ENCODE peak calls at places on chromosome 21, in seven cellular contexts. F, C, G, S, W, A and O are unnamed samples.

GRCh38 chr21:40140675-40141074 is 273.4 kb downstream of the PCP4 start:
- DNase-seq in F (no peak), C (no peak), G (no peak), S (no peak), W (no peak), A (no peak), O (no peak)

GRCh38 chr21:31180256-31181088 is 142.2 kb upstream of the KRTAP19-8 start:
- DNase-seq in F (no peak), C (peak; percentile 39), G (peak; percentile 21), S (peak; percentile 39), W (no peak), A (no peak), O (peak; percentile 64)

GRCh38 chr21:39444406-39445145 is 1.0 kb downstream of the LCA5L start:
- DNase-seq in F (no peak), C (peak; percentile 33), G (peak; percentile 50), S (peak; percentile 53), W (peak; percentile 74), A (no peak), O (peak; percentile 17)

GRCh38 chr21:44846485-44847260 is 26.8 kb downstream of the PTTG1IP start:
- DNase-seq in F (peak; percentile 32), C (peak; percentile 32), G (peak; percentile 79), S (peak; percentile 9), W (peak; percentile 44), A (no peak), O (peak; percentile 53)

GRCh38 chr21:35965699-35966098 is 94.6 kb downstream of the SETD4 start:
- DNase-seq in F (no peak), C (no peak), G (no peak), S (no peak), W (no peak), A (no peak), O (no peak)

GRCh38 chr21:32844653-32845443 is 73.3 kb upstream of the PAXBP1 start:
- DNase-seq in F (no peak), C (peak; percentile 75), G (peak; percentile 20), S (peak; percentile 50), W (no peak), A (no peak), O (peak; percentile 80)

GRCh38 chr21:37337831-37338230 is 28.7 kb upstream of the DYRK1A start:
- DNase-seq in F (no peak), C (no peak), G (no peak), S (no peak), W (no peak), A (no peak), O (no peak)

GRCh38 chr21:38349111-38349746 is 92.4 kb downstream of the KCNJ15 start:
- DNase-seq in F (no peak), C (peak; percentile 65), G (peak; percentile 28), S (peak; percentile 93), W (no peak), A (no peak), O (no peak)